ENCODE peak calls at places on chromosomes 3 and 15, in seven cellular contexts. One of them, this sample, is unnamed.

GRCh38 chr15:63401078-63401477 is 19.4 kb upstream of the CA12 start:
- DNase-seq in kidney tubule cell: no peak
- DNase-seq in NCI-H1105 treated with DMSO at 0.1 percent for 48 hours: no peak
- DNase-seq in colonic mucosa: no peak
- DNase-seq in stimulated activated CD8-positive, alpha-beta memory T cell treated with anti-CD3 and anti-CD28 coated beads, Interleukin-15, amount 100 ng/mL, for 4 hours: no peak
- DNase-seq in Panc1: no peak
- DNase-seq in OCI-LY7: no peak
- DNase-seq in this sample: no peak

GRCh38 chr3:107664614-107665013 is 141.9 kb downstream of the BBX start:
- DNase-seq in kidney tubule cell: no peak
- DNase-seq in NCI-H1105 treated with DMSO at 0.1 percent for 48 hours: no peak
- DNase-seq in colonic mucosa: no peak
- DNase-seq in stimulated activated CD8-positive, alpha-beta memory T cell treated with anti-CD3 and anti-CD28 coated beads, Interleukin-15, amount 100 ng/mL, for 4 hours: no peak
- DNase-seq in Panc1: no peak
- DNase-seq in OCI-LY7: no peak
- DNase-seq in this sample: no peak

GRCh38 chr3:48694610-48695051 is 8.9 kb upstream of the NCKIPSD start:
- DNase-seq in kidney tubule cell: peak
- DNase-seq in NCI-H1105 treated with DMSO at 0.1 percent for 48 hours: no peak
- DNase-seq in colonic mucosa: peak
- DNase-seq in stimulated activated CD8-positive, alpha-beta memory T cell treated with anti-CD3 and anti-CD28 coated beads, Interleukin-15, amount 100 ng/mL, for 4 hours: no peak
- DNase-seq in Panc1: no peak
- DNase-seq in OCI-LY7: no peak
- DNase-seq in this sample: no peak

GRCh38 chr15:73927003-73927475 is 777 bp downstream of the LOXL1 start:
- DNase-seq in kidney tubule cell: peak
- DNase-seq in NCI-H1105 treated with DMSO at 0.1 percent for 48 hours: peak
- DNase-seq in colonic mucosa: peak
- DNase-seq in stimulated activated CD8-positive, alpha-beta memory T cell treated with anti-CD3 and anti-CD28 coated beads, Interleukin-15, amount 100 ng/mL, for 4 hours: peak
- DNase-seq in Panc1: no peak
- DNase-seq in OCI-LY7: no peak
- DNase-seq in this sample: no peak

GRCh38 chr3:172201136-172201989 is 162.0 kb downstream of the FNDC3B start:
- DNase-seq in kidney tubule cell: peak
- DNase-seq in NCI-H1105 treated with DMSO at 0.1 percent for 48 hours: peak
- DNase-seq in colonic mucosa: peak
- DNase-seq in stimulated activated CD8-positive, alpha-beta memory T cell treated with anti-CD3 and anti-CD28 coated beads, Interleukin-15, amount 100 ng/mL, for 4 hours: no peak
- DNase-seq in Panc1: no peak
- DNase-seq in OCI-LY7: no peak
- DNase-seq in this sample: no peak

GRCh38 chr3:194139085-194139976 is 3.4 kb downstream of the HES1 start:
- DNase-seq in kidney tubule cell: peak
- DNase-seq in NCI-H1105 treated with DMSO at 0.1 percent for 48 hours: peak
- DNase-seq in colonic mucosa: no peak
- DNase-seq in stimulated activated CD8-positive, alpha-beta memory T cell treated with anti-CD3 and anti-CD28 coated beads, Interleukin-15, amount 100 ng/mL, for 4 hours: no peak
- DNase-seq in Panc1: no peak
- DNase-seq in OCI-LY7: peak
- DNase-seq in this sample: peak

GRCh38 chr3:118987466-118987865 is 47.2 kb downstream of the IGSF11 start:
- DNase-seq in kidney tubule cell: peak
- DNase-seq in NCI-H1105 treated with DMSO at 0.1 percent for 48 hours: peak
- DNase-seq in colonic mucosa: peak
- DNase-seq in stimulated activated CD8-positive, alpha-beta memory T cell treated with anti-CD3 and anti-CD28 coated beads, Interleukin-15, amount 100 ng/mL, for 4 hours: no peak
- DNase-seq in Panc1: no peak
- DNase-seq in OCI-LY7: no peak
- DNase-seq in this sample: no peak

GRCh38 chr3:129121016-129121791 is 400 bp downstream of the RAB43 start:
- DNase-seq in kidney tubule cell: no peak
- DNase-seq in NCI-H1105 treated with DMSO at 0.1 percent for 48 hours: no peak
- DNase-seq in colonic mucosa: peak
- DNase-seq in stimulated activated CD8-positive, alpha-beta memory T cell treated with anti-CD3 and anti-CD28 coated beads, Interleukin-15, amount 100 ng/mL, for 4 hours: no peak
- DNase-seq in Panc1: no peak
- DNase-seq in OCI-LY7: peak
- DNase-seq in this sample: peak

GRCh38 chr3:166223120-166223519 is 385.9 kb upstream of the BCHE start:
- DNase-seq in kidney tubule cell: no peak
- DNase-seq in NCI-H1105 treated with DMSO at 0.1 percent for 48 hours: no peak
- DNase-seq in colonic mucosa: no peak
- DNase-seq in stimulated activated CD8-positive, alpha-beta memory T cell treated with anti-CD3 and anti-CD28 coated beads, Interleukin-15, amount 100 ng/mL, for 4 hours: no peak
- DNase-seq in Panc1: no peak
- DNase-seq in OCI-LY7: no peak
- DNase-seq in this sample: no peak

GRCh38 chr3:96070682-96071081 is 743.7 kb upstream of the EPHA6 start:
- DNase-seq in kidney tubule cell: no peak
- DNase-seq in NCI-H1105 treated with DMSO at 0.1 percent for 48 hours: no peak
- DNase-seq in colonic mucosa: no peak
- DNase-seq in stimulated activated CD8-positive, alpha-beta memory T cell treated with anti-CD3 and anti-CD28 coated beads, Interleukin-15, amount 100 ng/mL, for 4 hours: no peak
- DNase-seq in Panc1: no peak
- DNase-seq in OCI-LY7: no peak
- DNase-seq in this sample: no peak

GRCh38 chr3:140756240-140757016 is 78.6 kb downstream of the TRIM42 start:
- DNase-seq in kidney tubule cell: peak
- DNase-seq in NCI-H1105 treated with DMSO at 0.1 percent for 48 hours: no peak
- DNase-seq in colonic mucosa: no peak
- DNase-seq in stimulated activated CD8-positive, alpha-beta memory T cell treated with anti-CD3 and anti-CD28 coated beads, Interleukin-15, amount 100 ng/mL, for 4 hours: no peak
- DNase-seq in Panc1: no peak
- DNase-seq in OCI-LY7: peak
- DNase-seq in this sample: no peak

GRCh38 chr15:67024322-67024997 is 40.9 kb upstream of the SMAD3 start:
- DNase-seq in kidney tubule cell: peak
- DNase-seq in NCI-H1105 treated with DMSO at 0.1 percent for 48 hours: no peak
- DNase-seq in colonic mucosa: peak
- DNase-seq in stimulated activated CD8-positive, alpha-beta memory T cell treated with anti-CD3 and anti-CD28 coated beads, Interleukin-15, amount 100 ng/mL, for 4 hours: no peak
- DNase-seq in Panc1: peak
- DNase-seq in OCI-LY7: no peak
- DNase-seq in this sample: no peak

GRCh38 chr3:170809021-170809974 is 60.7 kb downstream of the RPL22L1 start:
- DNase-seq in kidney tubule cell: peak
- DNase-seq in NCI-H1105 treated with DMSO at 0.1 percent for 48 hours: peak
- DNase-seq in colonic mucosa: peak
- DNase-seq in stimulated activated CD8-positive, alpha-beta memory T cell treated with anti-CD3 and anti-CD28 coated beads, Interleukin-15, amount 100 ng/mL, for 4 hours: no peak
- DNase-seq in Panc1: peak
- DNase-seq in OCI-LY7: peak
- DNase-seq in this sample: peak

GRCh38 chr3:179702271-179702947 is 49.6 kb downstream of the USP13 start:
- DNase-seq in kidney tubule cell: no peak
- DNase-seq in NCI-H1105 treated with DMSO at 0.1 percent for 48 hours: no peak
- DNase-seq in colonic mucosa: no peak
- DNase-seq in stimulated activated CD8-positive, alpha-beta memory T cell treated with anti-CD3 and anti-CD28 coated beads, Interleukin-15, amount 100 ng/mL, for 4 hours: no peak
- DNase-seq in Panc1: no peak
- DNase-seq in OCI-LY7: no peak
- DNase-seq in this sample: no peak

GRCh38 chr15:70486451-70487379 is 276.6 kb downstream of the UACA start:
- DNase-seq in kidney tubule cell: peak
- DNase-seq in NCI-H1105 treated with DMSO at 0.1 percent for 48 hours: no peak
- DNase-seq in colonic mucosa: no peak
- DNase-seq in stimulated activated CD8-positive, alpha-beta memory T cell treated with anti-CD3 and anti-CD28 coated beads, Interleukin-15, amount 100 ng/mL, for 4 hours: peak
- DNase-seq in Panc1: no peak
- DNase-seq in OCI-LY7: no peak
- DNase-seq in this sample: no peak

GRCh38 chr15:81225161-81225671 is 28.5 kb downstream of the IL16 start:
- DNase-seq in kidney tubule cell: no peak
- DNase-seq in NCI-H1105 treated with DMSO at 0.1 percent for 48 hours: no peak
- DNase-seq in colonic mucosa: no peak
- DNase-seq in stimulated activated CD8-positive, alpha-beta memory T cell treated with anti-CD3 and anti-CD28 coated beads, Interleukin-15, amount 100 ng/mL, for 4 hours: no peak
- DNase-seq in Panc1: no peak
- DNase-seq in OCI-LY7: no peak
- DNase-seq in this sample: no peak

GRCh38 chr3:149547413-149547812 is 72.9 kb downstream of the TM4SF4 start:
- DNase-seq in kidney tubule cell: no peak
- DNase-seq in NCI-H1105 treated with DMSO at 0.1 percent for 48 hours: no peak
- DNase-seq in colonic mucosa: peak
- DNase-seq in stimulated activated CD8-positive, alpha-beta memory T cell treated with anti-CD3 and anti-CD28 coated beads, Interleukin-15, amount 100 ng/mL, for 4 hours: no peak
- DNase-seq in Panc1: no peak
- DNase-seq in OCI-LY7: no peak
- DNase-seq in this sample: no peak

GRCh38 chr3:45968149-45968548 is 24.9 kb downstream of the CXCR6 start:
- DNase-seq in kidney tubule cell: no peak
- DNase-seq in NCI-H1105 treated with DMSO at 0.1 percent for 48 hours: no peak
- DNase-seq in colonic mucosa: no peak
- DNase-seq in stimulated activated CD8-positive, alpha-beta memory T cell treated with anti-CD3 and anti-CD28 coated beads, Interleukin-15, amount 100 ng/mL, for 4 hours: no peak
- DNase-seq in Panc1: no peak
- DNase-seq in OCI-LY7: no peak
- DNase-seq in this sample: no peak

GRCh38 chr3:111351334-111351733 is 190.7 kb upstream of the CD96 start:
- DNase-seq in kidney tubule cell: no peak
- DNase-seq in NCI-H1105 treated with DMSO at 0.1 percent for 48 hours: no peak
- DNase-seq in colonic mucosa: no peak
- DNase-seq in stimulated activated CD8-positive, alpha-beta memory T cell treated with anti-CD3 and anti-CD28 coated beads, Interleukin-15, amount 100 ng/mL, for 4 hours: no peak
- DNase-seq in Panc1: no peak
- DNase-seq in OCI-LY7: no peak
- DNase-seq in this sample: peak

GRCh38 chr3:10281951-10282350 is 10.8 kb downstream of the GHRL start:
- DNase-seq in kidney tubule cell: peak
- DNase-seq in NCI-H1105 treated with DMSO at 0.1 percent for 48 hours: no peak
- DNase-seq in colonic mucosa: no peak
- DNase-seq in stimulated activated CD8-positive, alpha-beta memory T cell treated with anti-CD3 and anti-CD28 coated beads, Interleukin-15, amount 100 ng/mL, for 4 hours: no peak
- DNase-seq in Panc1: no peak
- DNase-seq in OCI-LY7: no peak
- DNase-seq in this sample: no peak

GRCh38 chr3:122169911-122170310 is 13.6 kb upstream of the CASR start:
- DNase-seq in kidney tubule cell: peak
- DNase-seq in NCI-H1105 treated with DMSO at 0.1 percent for 48 hours: no peak
- DNase-seq in colonic mucosa: no peak
- DNase-seq in stimulated activated CD8-positive, alpha-beta memory T cell treated with anti-CD3 and anti-CD28 coated beads, Interleukin-15, amount 100 ng/mL, for 4 hours: no peak
- DNase-seq in Panc1: no peak
- DNase-seq in OCI-LY7: no peak
- DNase-seq in this sample: peak

GRCh38 chr15:82923744-82924143 is 28.8 kb downstream of the HOMER2 start:
- DNase-seq in kidney tubule cell: no peak
- DNase-seq in NCI-H1105 treated with DMSO at 0.1 percent for 48 hours: no peak
- DNase-seq in colonic mucosa: no peak
- DNase-seq in stimulated activated CD8-positive, alpha-beta memory T cell treated with anti-CD3 and anti-CD28 coated beads, Interleukin-15, amount 100 ng/mL, for 4 hours: no peak
- DNase-seq in Panc1: no peak
- DNase-seq in OCI-LY7: no peak
- DNase-seq in this sample: no peak

GRCh38 chr15:58562135-58562534 is 130.3 kb downstream of the LIPC start:
- DNase-seq in kidney tubule cell: no peak
- DNase-seq in NCI-H1105 treated with DMSO at 0.1 percent for 48 hours: peak
- DNase-seq in colonic mucosa: no peak
- DNase-seq in stimulated activated CD8-positive, alpha-beta memory T cell treated with anti-CD3 and anti-CD28 coated beads, Interleukin-15, amount 100 ng/mL, for 4 hours: no peak
- DNase-seq in Panc1: no peak
- DNase-seq in OCI-LY7: no peak
- DNase-seq in this sample: no peak

GRCh38 chr3:186779204-186779603 is 4.2 kb upstream of the EIF4A2 start:
- DNase-seq in kidney tubule cell: no peak
- DNase-seq in NCI-H1105 treated with DMSO at 0.1 percent for 48 hours: no peak
- DNase-seq in colonic mucosa: no peak
- DNase-seq in stimulated activated CD8-positive, alpha-beta memory T cell treated with anti-CD3 and anti-CD28 coated beads, Interleukin-15, amount 100 ng/mL, for 4 hours: no peak
- DNase-seq in Panc1: no peak
- DNase-seq in OCI-LY7: no peak
- DNase-seq in this sample: no peak

GRCh38 chr15:87215100-87215499 is 1041.4 kb downstream of the NTRK3 start:
- DNase-seq in kidney tubule cell: no peak
- DNase-seq in NCI-H1105 treated with DMSO at 0.1 percent for 48 hours: no peak
- DNase-seq in colonic mucosa: no peak
- DNase-seq in stimulated activated CD8-positive, alpha-beta memory T cell treated with anti-CD3 and anti-CD28 coated beads, Interleukin-15, amount 100 ng/mL, for 4 hours: no peak
- DNase-seq in Panc1: no peak
- DNase-seq in OCI-LY7: no peak
- DNase-seq in this sample: no peak

GRCh38 chr15:57112178-57112577 is 193.7 kb downstream of the TCF12 start:
- DNase-seq in kidney tubule cell: no peak
- DNase-seq in NCI-H1105 treated with DMSO at 0.1 percent for 48 hours: no peak
- DNase-seq in colonic mucosa: no peak
- DNase-seq in stimulated activated CD8-positive, alpha-beta memory T cell treated with anti-CD3 and anti-CD28 coated beads, Interleukin-15, amount 100 ng/mL, for 4 hours: no peak
- DNase-seq in Panc1: no peak
- DNase-seq in OCI-LY7: no peak
- DNase-seq in this sample: no peak

This sample was measured in Karpas-422.